ENCODE peak calls at places on chromosomes 6 and 20, in eight cellular contexts. I, G, E, S, J, D, P and Z are unnamed samples. For H3K9me3, the result is how much of the 10 kb centered on the place peaks cover.

GRCh38 chr6:8238772-8239683 is 136.7 kb upstream of the EEF1E1 start:
- DNase-seq in J (no peak), G (no peak), S (no peak), P (no peak), I (peak), D (no peak), E (no peak), Z (no peak)

GRCh38 chr6:14703586-14703985 is 542.3 kb upstream of the JARID2 start:
- DNase-seq in E (peak), I (no peak), J (no peak), G (no peak), D (no peak), S (no peak), P (no peak), Z (no peak)

GRCh38 chr20:32190608-32191415 is 16.7 kb downstream of the PLAGL2 start:
- DNase-seq in D (no peak), E (no peak), I (no peak), P (no peak), G (peak), S (no peak), J (no peak), Z (peak)

GRCh38 chr20:62776692-62777527 is 19.4 kb upstream of the MRGBP start:
- DNase-seq in P (no peak), J (no peak), I (no peak), D (no peak), E (peak), G (no peak), S (peak), Z (no peak)

GRCh38 chr6:17207281-17207680 is 73.9 kb upstream of the RBM24 start:
- DNase-seq in G (no peak), D (no peak), I (no peak), E (peak), S (no peak), P (no peak), J (no peak), Z (no peak)

GRCh38 chr20:36548006-36548315 is 6.6 kb downstream of the MYL9 start:
- DNase-seq in S (no peak), P (peak), I (peak), D (no peak), J (no peak), E (no peak), G (no peak), Z (peak)

GRCh38 chr6:143579703-143580102 is 68.2 kb upstream of the FUCA2 start:
- DNase-seq in D (no peak), G (peak), E (peak), J (no peak), S (no peak), I (no peak), P (peak), Z (no peak)

GRCh38 chr6:121533321-121533841 is 97.9 kb downstream of the GJA1 start:
- DNase-seq in S (no peak), P (no peak), J (no peak), I (no peak), G (no peak), E (no peak), D (no peak), Z (no peak)

GRCh38 chr6:2502096-2502997 is 248.4 kb downstream of the MYLK4 start:
- DNase-seq in G (no peak), S (peak), J (no peak), I (no peak), E (no peak), P (no peak), D (no peak), Z (no peak)

GRCh38 chr6:116015560-116015959 is 45.1 kb downstream of the FRK start:
- DNase-seq in G (no peak), J (no peak), E (no peak), D (no peak), S (no peak), P (no peak), I (no peak), Z (no peak)

GRCh38 chr6:141321486-141322347 is 811.0 kb upstream of the GJE1 start:
- DNase-seq in P (no peak), S (no peak), G (no peak), J (no peak), D (no peak), I (peak), E (peak), Z (no peak)

GRCh38 chr6:84816196-84816745 is 51.9 kb upstream of the TBX18 start:
- DNase-seq in P (no peak), D (no peak), J (no peak), E (no peak), I (no peak), G (peak), S (no peak), Z (no peak)

GRCh38 chr20:20663841-20664240 is 48.6 kb downstream of the RALGAPA2 start:
- DNase-seq in S (no peak), D (no peak), J (no peak), G (no peak), I (no peak), P (no peak), E (no peak), Z (no peak)

GRCh38 chr20:24406761-24407550 is 62.5 kb upstream of the SYNDIG1 start:
- DNase-seq in I (no peak), E (no peak), P (no peak), D (no peak), S (no peak), G (no peak), J (no peak), Z (no peak)

GRCh38 chr20:4483481-4483880 is 238.2 kb upstream of the PRND start:
- DNase-seq in D (no peak), I (no peak), E (peak), J (no peak), G (no peak), P (no peak), S (no peak), Z (no peak)

GRCh38 chr6:117222861-117223260 is 42.5 kb upstream of the VGLL2 start:
- DNase-seq in P (no peak), G (no peak), I (no peak), E (no peak), D (no peak), J (no peak), S (no peak), Z (no peak)

GRCh38 chr20:53321596-53321995 is 272.0 kb downstream of the ZNF217 start:
- DNase-seq in E (no peak), P (no peak), I (no peak), G (no peak), J (no peak), S (peak), D (no peak), Z (no peak)

GRCh38 chr6:11192167-11192566 is 40.3 kb downstream of the NEDD9 start:
- DNase-seq in P (no peak), D (no peak), E (no peak), I (no peak), J (no peak), S (no peak), G (no peak), Z (no peak)

GRCh38 chr6:170175644-170176620 is 114.9 kb downstream of the DLL1 start:
- DNase-seq in D (no peak), E (no peak), I (no peak), J (peak), S (no peak), P (no peak), G (no peak), Z (no peak)

GRCh38 chr6:134281388-134281787 is 36.5 kb downstream of the SGK1 start:
- DNase-seq in P (no peak), S (no peak), J (no peak), D (no peak), G (no peak), I (no peak), E (no peak), Z (no peak)

GRCh38 chr20:63091901-63092659 is 85.3 kb upstream of the BHLHE23 start:
- DNase-seq in J (peak), P (peak), D (no peak), G (no peak), I (no peak), S (no peak), E (no peak), Z (peak)

GRCh38 chr6:13303668-13304017 is 24.7 kb downstream of the TBC1D7 start:
- DNase-seq in P (peak), G (peak), J (no peak), I (peak), S (no peak), E (peak), D (peak), Z (no peak)

GRCh38 chr6:85449818-85450577 is at the start of gene NT5E:
- DNase-seq in J (peak), I (peak), S (peak), D (peak), P (peak), E (peak), G (peak), Z (peak)

GRCh38 chr6:36722365-36722764 is 24.7 kb downstream of the RAB44 start:
- DNase-seq in S (no peak), D (no peak), J (no peak), G (no peak), E (no peak), I (no peak), P (no peak), Z (no peak)

GRCh38 chr6:96899019-96899418 is 1.3 kb upstream of the NDUFAF4 start:
- DNase-seq in I (peak), D (no peak), E (peak), J (no peak), P (no peak), S (peak), G (peak), Z (no peak)

GRCh38 chr6:110140650-110141049 is 38.8 kb downstream of the WASF1 start:
- DNase-seq in G (peak), D (no peak), P (no peak), S (peak), J (no peak), I (no peak), E (peak), Z (no peak)

GRCh38 chr6:154478021-154478651 is 32.3 kb downstream of the CNKSR3 start:
- DNase-seq in I (no peak), P (no peak), D (no peak), E (peak), S (no peak), J (no peak), G (no peak), Z (no peak)

GRCh38 chr6:30557683-30557981 is 537 bp downstream of the PRR3 start:
- DNase-seq in D (no peak), G (no peak), S (no peak), I (no peak), P (no peak), E (no peak), J (no peak), Z (no peak)

GRCh38 chr6:138563650-138564049 is 64.4 kb upstream of the NHSL1 start:
- DNase-seq in S (no peak), P (no peak), I (no peak), D (no peak), J (no peak), E (no peak), G (no peak), Z (no peak)

GRCh38 chr6:138953451-138953850 is 34.6 kb downstream of the REPS1 start:
- DNase-seq in J (no peak), E (peak), G (no peak), S (no peak), D (no peak), I (no peak), P (no peak), Z (no peak)

GRCh38 chr6:83333500-83333899 is 97.4 kb downstream of the ME1 start:
- DNase-seq in P (no peak), G (no peak), I (no peak), E (no peak), S (no peak), J (no peak), D (no peak), Z (no peak)

GRCh38 chr20:53899351-53900167 is 170.8 kb downstream of the BCAS1 start:
- DNase-seq in S (peak), D (no peak), J (no peak), I (no peak), G (peak), P (no peak), E (peak), Z (peak)

GRCh38 chr6:110672122-110672521 is 143.1 kb downstream of the CDK19 start:
- DNase-seq in J (no peak), G (no peak), S (no peak), I (no peak), P (no peak), D (no peak), E (no peak), Z (no peak)

GRCh38 chr6:31620586-31621319 is at the start of gene PRRC2A:
- DNase-seq in S (no peak), E (peak), G (no peak), J (peak), D (peak), P (no peak), I (peak), Z (peak)

GRCh38 chr20:47274449-47275108 is 81.9 kb downstream of the ZMYND8 start:
- DNase-seq in D (no peak), I (no peak), E (peak), S (peak), P (no peak), G (peak), J (no peak), Z (no peak)

GRCh38 chr6:113178349-113178748 is 678.8 kb upstream of the MARCKS start:
- DNase-seq in G (peak), D (no peak), P (no peak), J (no peak), I (no peak), S (no peak), E (peak), Z (no peak)

DNA sequence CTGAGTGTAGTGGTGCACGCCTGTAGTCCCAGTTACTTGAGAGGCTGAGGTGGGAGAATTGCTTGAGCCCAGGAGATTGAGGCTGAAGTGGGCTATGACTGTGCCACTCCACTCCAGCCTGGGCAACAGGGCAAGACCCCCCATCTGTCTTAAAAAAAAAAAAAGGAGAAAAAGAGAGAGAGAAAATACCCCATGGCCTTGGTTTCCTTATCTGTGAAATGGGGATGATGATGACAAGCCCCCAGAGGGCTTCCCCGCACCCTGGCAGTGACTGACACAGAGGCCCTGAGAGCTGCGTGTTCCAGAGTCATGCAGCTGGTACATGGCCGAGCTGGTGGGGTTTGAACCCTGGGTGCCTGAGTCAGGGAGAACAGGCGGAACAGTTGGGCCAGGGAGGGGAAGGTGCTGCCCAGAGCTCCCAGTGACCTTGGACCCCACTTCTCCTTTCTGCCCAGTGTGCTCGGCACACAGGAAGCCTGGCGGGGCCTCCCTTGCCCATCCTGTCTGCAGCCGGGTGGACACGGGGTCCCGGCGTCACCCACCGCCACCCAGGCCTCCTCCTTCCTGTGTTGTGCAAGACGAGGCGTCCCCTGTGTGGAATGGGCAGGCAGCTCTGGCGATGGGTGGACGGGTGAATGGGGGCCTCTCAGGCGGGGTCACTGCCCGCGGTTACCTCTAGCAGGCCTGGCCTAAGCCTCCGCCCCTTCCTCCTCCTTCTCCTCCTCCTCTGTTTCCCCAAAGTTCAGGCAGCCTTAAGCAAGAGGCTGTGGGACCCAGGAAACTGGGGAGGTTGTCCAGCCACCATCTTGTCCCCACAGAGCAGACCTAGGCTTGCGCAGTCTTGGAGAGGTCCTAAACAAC is 84.2 kb downstream of the CEBPB start:
- DNase-seq in D (no peak), P (peak), G (no peak), E (no peak), I (no peak), J (no peak), S (no peak), Z (peak)
- H3K4me3 ChIP-seq in D (no peak), P (no peak), G (no peak), E (no peak), I (no peak), J (no peak), S (no peak), Z (no peak)

GRCh38 chr20:59620860-59621485 is 16.6 kb downstream of the PHACTR3 start:
- DNase-seq in J (no peak), I (no peak), P (no peak), E (no peak), G (no peak), D (no peak), S (no peak), Z (no peak)
- H3K9me3 ChIP-seq in J (under half), I (under half), P (under half), E (under half), G (under half), D (under half), S (under half), Z (under half)

GRCh38 chr6:168044521-168045130 is 34.4 kb downstream of the FRMD1 start:
- DNase-seq in J (no peak), E (no peak), D (no peak), S (no peak), P (no peak), I (no peak), G (no peak), Z (no peak)
- TF ChIP-seq CTCF in J (no peak), E (no peak), D (no peak), S (no peak), P (no peak), I (no peak), G (no peak), Z (no peak)

DNA sequence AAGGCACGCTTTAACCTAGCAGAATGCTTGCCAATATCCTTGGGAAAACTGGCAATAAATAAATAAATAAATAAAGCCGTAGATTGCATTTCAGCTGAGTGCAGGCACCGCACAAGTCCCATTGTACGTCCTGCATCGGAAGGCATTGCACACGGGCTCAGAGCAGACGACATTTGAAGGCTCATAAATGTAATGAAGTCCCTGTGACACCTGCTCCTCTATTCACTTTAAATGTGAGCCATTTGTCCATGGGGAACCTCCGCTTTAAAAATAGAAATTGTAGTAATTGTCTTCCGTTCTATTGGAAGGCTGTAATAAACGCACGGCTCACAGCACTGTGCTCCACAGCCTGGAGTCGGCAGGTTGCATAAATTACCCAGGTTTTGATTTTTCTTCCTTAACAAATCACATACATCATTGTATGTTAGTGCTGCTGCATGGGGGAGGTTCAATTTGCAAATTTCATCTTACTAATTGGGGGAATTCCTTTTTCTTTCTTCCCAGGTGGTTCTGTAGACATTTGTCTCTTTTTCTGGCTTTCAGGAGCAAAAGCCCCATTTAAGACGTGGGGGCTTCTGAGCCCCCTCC is 32.7 kb downstream of the MYT1 start:
- DNase-seq in I (no peak), E (no peak), D (no peak), S (no peak), J (no peak), G (no peak), P (no peak), Z (no peak)
- H3K4me3 ChIP-seq in I (no peak), E (no peak), D (no peak), S (no peak), J (no peak), G (no peak), P (no peak), Z (no peak)

DNA sequence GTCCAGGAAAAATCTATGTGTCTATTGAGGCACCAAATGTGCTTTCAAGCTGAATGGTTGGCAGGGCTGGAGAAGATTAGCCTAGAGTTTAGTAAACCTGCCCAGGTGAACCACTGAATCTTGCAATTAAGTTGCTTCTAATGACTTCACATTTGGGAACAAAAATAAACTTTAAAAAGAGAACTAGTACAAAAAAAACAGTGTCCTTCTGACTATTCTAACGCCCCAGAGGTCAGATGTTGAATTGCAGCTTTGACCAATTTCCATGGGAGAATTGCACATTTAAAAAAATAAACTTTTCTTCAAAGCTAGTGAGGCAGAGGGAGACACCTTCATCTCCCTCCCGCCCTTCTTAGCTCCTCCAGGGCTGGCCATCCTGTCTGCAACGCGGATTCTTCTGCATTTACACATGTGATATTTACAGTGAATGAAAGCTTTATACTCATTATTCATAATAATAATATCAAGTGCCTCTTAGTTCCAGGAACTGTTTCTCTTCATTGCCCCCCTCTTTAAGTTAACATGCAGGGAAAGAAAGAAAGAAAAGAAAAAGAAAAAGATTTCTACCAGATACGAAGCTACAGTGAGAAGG is 270.2 kb downstream of the SMOC2 start:
- DNase-seq in P (no peak), D (no peak), E (no peak), I (no peak), G (no peak), J (no peak), S (peak), Z (no peak)
- H3K9me3 ChIP-seq in P (under half), D (under half), E (under half), I (under half), G (under half), J (under half), S (under half), Z (under half)

GRCh38 chr6:72182337-72183246 is 296.2 kb downstream of the RIMS1 start:
- DNase-seq in S (peak), D (no peak), E (peak), G (peak), P (peak), J (peak), I (peak), Z (peak)
- TF ChIP-seq CTCF in S (no peak), D (no peak), E (no peak), G (no peak), P (no peak), J (no peak), I (no peak), Z (no peak)